ENCODE peak calls at places on chromosomes 2 and 18, in four cellular contexts. K is K562, J is HepG2, V is H1. T is an unnamed sample.

GRCh38 chr18:62720766-62721613 is 5.6 kb downstream of the PHLPP1 start:
- DNase-seq in J (no peak), V (no peak), K (no peak), T (no peak)

GRCh38 chr2:168552450-168552856 is 96.4 kb downstream of the CERS6 start:
- DNase-seq in J (no peak), K (no peak), V (peak), T (no peak)

GRCh38 chr2:82781516-82781915 is 1677.6 kb downstream of the SUCLG1 start:
- DNase-seq in V (no peak), K (no peak), J (no peak), T (no peak)

GRCh38 chr2:237490009-237490804 is 3.2 kb downstream of the MLPH start:
- DNase-seq in V (no peak), J (no peak), K (no peak), T (no peak)

GRCh38 chr2:29425866-29426265 is 310.7 kb downstream of the CLIP4 start:
- DNase-seq in K (no peak), J (no peak), V (no peak), T (no peak)

GRCh38 chr2:202035089-202035940 is 1.7 kb downstream of the FZD7 start:
- DNase-seq in K (no peak), V (peak), J (no peak), T (no peak)

GRCh38 chr18:12236934-12237832 is 17.0 kb upstream of the CIDEA start:
- DNase-seq in V (peak), J (peak), K (peak), T (peak)

GRCh38 chr18:61651880-61652268 is 240.9 kb downstream of the RNF152 start:
- DNase-seq in K (no peak), V (no peak), J (no peak), T (no peak)

GRCh38 chr2:45925636-45926350 is 274.3 kb downstream of the PRKCE start:
- DNase-seq in V (no peak), J (no peak), K (no peak), T (no peak)

GRCh38 chr2:85669549-85669948 is 1.6 kb upstream of the SFTPB start:
- DNase-seq in J (no peak), V (no peak), K (no peak), T (no peak)

GRCh38 chr18:75926811-75927210 is 499.3 kb upstream of the SMIM21 start:
- DNase-seq in K (no peak), V (no peak), J (no peak), T (no peak)

GRCh38 chr2:9750224-9751215 is 92.8 kb upstream of the TAF1B start:
- DNase-seq in V (no peak), K (no peak), J (no peak), T (no peak)

GRCh38 chr2:55097083-55097461 is 46.8 kb upstream of the RTN4 start:
- DNase-seq in K (no peak), V (no peak), J (no peak), T (no peak)

GRCh38 chr2:238202326-238203103 is 980 bp downstream of the ILKAP start:
- DNase-seq in K (no peak), V (no peak), J (no peak), T (no peak)

GRCh38 chr2:200624660-200625059 is 38.8 kb downstream of the AOX1 start:
- DNase-seq in K (no peak), J (peak), V (no peak), T (no peak)

GRCh38 chr2:29562896-29563295 is 358.5 kb downstream of the ALK start:
- DNase-seq in J (no peak), K (no peak), V (no peak), T (no peak)

GRCh38 chr2:189545424-189545823 is 35.2 kb downstream of the SLC40A1 start:
- DNase-seq in K (no peak), V (no peak), J (no peak), T (no peak)

GRCh38 chr2:38407111-38407682 is 30.1 kb upstream of the ATL2 start:
- DNase-seq in V (no peak), J (peak), K (no peak), T (no peak)

GRCh38 chr18:72197598-72197997 is 346.5 kb downstream of the CBLN2 start:
- DNase-seq in V (no peak), K (no peak), J (no peak), T (no peak)

GRCh38 chr18:21826196-21826595 is 85.6 kb downstream of the MIB1 start:
- DNase-seq in J (no peak), V (no peak), K (no peak), T (no peak)

GRCh38 chr2:114940785-114941458 is 498.5 kb downstream of the DPP10 start:
- DNase-seq in J (no peak), K (no peak), V (no peak), T (no peak)

DNA sequence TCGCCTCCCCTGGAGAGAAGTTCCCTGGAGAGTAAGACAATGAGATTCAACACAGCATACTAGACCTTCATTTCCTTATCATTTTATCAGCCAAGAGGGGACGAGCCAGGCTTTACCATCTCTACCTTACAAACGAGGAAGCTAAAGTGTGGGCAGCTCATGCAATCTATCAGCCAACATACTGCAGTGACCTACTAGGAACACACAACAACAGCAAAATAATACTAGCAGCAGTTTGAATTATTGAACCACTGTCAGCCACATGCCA is 60.0 kb upstream of the TEX51 start:
- DNase-seq in K (no peak), V (no peak), J (no peak), T (no peak)
- TF ChIP-seq SP1 in K (no peak), V (no peak), J (no peak), T (no peak)

GRCh38 chr2:145484443-145485086 is 964.6 kb upstream of the ZEB2 start:
- DNase-seq in K (peak), J (no peak), V (no peak), T (peak)
- TF ChIP-seq SIN3A in K (no peak), J (no peak), V (no peak), T (no peak)

DNA sequence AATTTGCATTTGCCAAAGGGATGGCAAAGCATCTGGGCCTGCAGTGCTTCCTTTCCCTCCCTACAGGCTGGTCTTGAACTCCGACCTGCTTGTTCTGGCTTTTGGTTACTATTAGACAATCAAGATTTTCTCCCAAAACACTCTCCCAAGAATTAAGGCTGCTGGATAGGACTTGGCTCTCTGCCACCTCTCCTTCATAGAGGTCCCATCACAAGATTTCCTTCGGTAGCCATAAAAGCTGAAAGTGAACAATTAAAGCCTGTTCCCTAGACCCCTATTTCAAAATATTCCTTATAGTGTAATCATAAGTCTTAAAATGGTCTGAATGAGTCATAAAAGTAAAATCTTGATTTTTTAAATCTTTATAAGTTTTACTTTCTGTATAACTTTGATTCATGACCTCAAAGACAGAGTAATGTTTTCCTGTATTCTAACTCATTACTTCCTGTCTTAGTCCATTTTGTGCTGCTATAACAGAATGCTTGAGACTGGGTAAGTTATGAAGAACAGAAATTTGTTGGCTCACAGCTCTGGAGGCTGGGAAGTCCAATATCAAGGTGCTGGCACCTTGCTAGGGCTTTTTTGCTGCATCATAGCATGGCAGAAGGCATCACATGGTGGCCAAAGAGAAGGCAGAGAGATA is 37.8 kb upstream of the TNP1 start:
- DNase-seq in K (no peak), V (no peak), J (no peak), T (no peak)
- TF ChIP-seq SP1 in K (no peak), V (no peak), J (no peak), T (no peak)

GRCh38 chr2:621303-622099 is 55.7 kb downstream of the TMEM18 start:
- DNase-seq in K (no peak), V (peak), J (no peak), T (no peak)

GRCh38 chr2:618005-618404 is 59.2 kb downstream of the TMEM18 start:
- DNase-seq in J (no peak), K (no peak), V (no peak), T (no peak)

GRCh38 chr2:619964-620363 is 57.2 kb downstream of the TMEM18 start:
- DNase-seq in V (peak), K (no peak), J (no peak), T (no peak)

GRCh38 chr2:618591-618990 is 58.6 kb downstream of the TMEM18 start:
- DNase-seq in V (peak), J (no peak), K (no peak), T (no peak)

GRCh38 chr2:620456-621302 is 56.5 kb downstream of the TMEM18 start:
- DNase-seq in K (no peak), J (no peak), V (peak), T (no peak)
- TF ChIP-seq SIN3A in K (no peak), J (no peak), V (no peak), T (no peak)

DNA sequence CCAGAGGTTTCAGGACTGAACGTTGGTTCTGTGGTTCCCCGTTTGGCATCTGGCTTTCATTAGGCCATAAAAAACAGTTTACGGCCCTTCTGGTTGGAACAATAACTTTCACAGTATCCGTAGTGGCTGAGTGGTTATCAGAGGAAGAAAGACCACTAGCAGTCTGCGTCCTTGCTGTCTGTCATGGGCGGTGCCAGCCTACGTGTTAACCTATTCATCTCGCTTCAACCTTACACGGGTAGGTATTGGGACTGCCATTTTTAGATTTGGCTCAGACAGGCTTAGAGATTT is 42.6 kb upstream of the ROCK2 start:
- DNase-seq in K (no peak), V (no peak), J (no peak), T (no peak)
- TF ChIP-seq SP1 in K (no peak), V (no peak), J (no peak), T (no peak)

DNA sequence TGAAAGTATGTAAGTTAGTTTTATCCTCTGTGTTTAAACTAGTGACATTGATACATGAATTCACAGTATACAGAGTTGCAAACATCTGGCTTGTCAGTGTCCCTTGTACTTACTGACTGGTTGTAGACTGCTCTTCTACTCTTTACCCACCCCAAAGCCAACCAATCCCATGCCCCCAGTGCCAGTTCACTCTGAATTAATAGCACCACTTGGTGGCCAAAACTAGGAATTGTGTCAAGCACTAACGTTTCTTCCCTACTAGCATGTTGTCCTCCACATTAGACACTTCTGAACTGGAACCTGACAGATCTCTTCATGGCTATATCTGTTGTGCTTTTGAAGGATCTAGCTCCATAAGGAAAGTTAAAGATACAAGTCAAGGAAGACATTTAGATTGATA is 27.2 kb upstream of the OTX1 start:
- DNase-seq in V (no peak), K (peak), J (peak), T (peak)
- TF ChIP-seq SIN3A in V (no peak), K (no peak), J (no peak), T (no peak)

GRCh38 chr2:27715318-27716165 is 51.9 kb downstream of the SLC4A1AP start:
- DNase-seq in V (peak), K (peak), J (no peak), T (no peak)

GRCh38 chr2:27713201-27713600 is 49.5 kb downstream of the SLC4A1AP start:
- DNase-seq in J (no peak), K (no peak), V (no peak), T (no peak)

GRCh38 chr2:27714053-27714452 is 50.4 kb downstream of the SLC4A1AP start:
- DNase-seq in K (no peak), V (no peak), J (no peak), T (no peak)

GRCh38 chr2:27716301-27717069 is 52.8 kb downstream of the SLC4A1AP start:
- DNase-seq in V (peak), K (no peak), J (no peak), T (no peak)

DNA sequence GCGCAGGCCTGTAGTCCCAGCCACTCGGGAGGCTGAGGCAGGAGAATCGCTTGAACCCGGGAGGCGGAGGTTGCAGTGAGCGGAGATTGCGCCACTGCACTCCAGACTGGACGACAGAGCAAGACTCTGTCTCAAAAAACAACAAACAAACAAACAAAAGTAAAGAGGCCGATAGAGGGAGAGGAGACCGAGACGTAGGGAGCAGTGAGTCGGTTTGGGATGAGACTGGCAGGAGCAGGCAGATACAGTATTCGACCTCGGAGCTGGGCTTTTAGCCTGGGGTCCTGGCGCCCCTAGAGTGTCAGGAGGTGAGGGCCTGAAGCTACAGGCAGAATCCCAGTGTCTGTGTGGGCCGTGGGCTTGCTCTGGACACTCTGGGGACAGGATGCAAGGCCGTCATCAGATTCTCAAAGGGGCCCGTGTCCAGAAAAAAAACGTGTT is 51.2 kb downstream of the SLC4A1AP start:
- DNase-seq in V (no peak), J (no peak), K (no peak), T (no peak)
- TF ChIP-seq SP1 in V (no peak), J (no peak), K (no peak), T (no peak)